ENCODE peak calls at places on chromosomes 2 and 18, in eight cellular contexts. M, P, L, J, E, N, G and R are unnamed samples.

GRCh38 chr2:129740504-129740903 is 239.0 kb upstream of the RAB6C start:
- DNase-seq in P (no peak), G (no peak), E (no peak), J (no peak), M (no peak), L (no peak), N (no peak), R (no peak)

GRCh38 chr2:46315103-46315890 is 18.1 kb downstream of the EPAS1 start:
- DNase-seq in P (peak; percentile 89), J (peak; percentile 89), N (no peak), L (peak; percentile 76), E (peak; percentile 94), M (peak; percentile 29), G (peak; percentile 75), R (peak; percentile 85)

GRCh38 chr18:26686532-26686931 is 138.2 kb upstream of the KCTD1 start:
- DNase-seq in P (no peak), J (no peak), E (no peak), L (no peak), M (no peak), G (no peak), N (no peak), R (no peak)

GRCh38 chr2:196354186-196354585 is 182.8 kb upstream of the STK17B start:
- DNase-seq in G (no peak), L (no peak), N (no peak), E (no peak), P (no peak), M (no peak), J (no peak), R (no peak)

GRCh38 chr2:9877726-9878125 is 34.5 kb downstream of the TAF1B start:
- DNase-seq in N (no peak), L (no peak), G (no peak), J (no peak), P (no peak), E (no peak), M (no peak), R (no peak)

GRCh38 chr2:205808493-205809121 is 126.3 kb downstream of the NRP2 start:
- DNase-seq in L (no peak), M (no peak), P (no peak), N (no peak), G (no peak), J (no peak), E (no peak), R (peak; percentile 43)

GRCh38 chr2:36184848-36185247 is 170.7 kb upstream of the CRIM1 start:
- DNase-seq in L (no peak), G (no peak), M (no peak), P (no peak), E (no peak), N (no peak), J (no peak), R (no peak)

GRCh38 chr2:174048238-174048637 is 83.1 kb upstream of the SP3 start:
- DNase-seq in N (no peak), L (no peak), J (no peak), P (peak; percentile 15), G (no peak), E (no peak), M (peak; percentile 37), R (no peak)

GRCh38 chr2:40487592-40487991 is 35.7 kb upstream of the SLC8A1 start:
- DNase-seq in P (no peak), M (peak; percentile 33), J (no peak), L (no peak), G (no peak), N (no peak), E (peak; percentile 11), R (peak; percentile 67)